ENCODE peak calls at places on chromosomes 2 and 18, in seven cellular contexts. P is effector memory CD4-positive, alpha-beta T cell; X is astrocyte; F is sigmoid colon; U is CD8-positive, alpha-beta memory T cell; D is H1; B is Peyer's patch. J is an unnamed sample.

GRCh38 chr2:113080134-113080533 is 12.4 kb downstream of the IL1F10 start:
- DNase-seq in P (peak), X (no peak), F (no peak), U (peak), D (peak), B (no peak), J (peak)

GRCh38 chr2:152062130-152063091 is 36.4 kb downstream of the CACNB4 start:
- DNase-seq in P (no peak), X (peak), F (peak), U (no peak), D (no peak), B (no peak), J (no peak)

GRCh38 chr2:40433739-40434138 is 18.2 kb downstream of the SLC8A1 start:
- DNase-seq in P (no peak), X (no peak), F (no peak), U (no peak), D (no peak), B (no peak), J (no peak)

GRCh38 chr18:22136395-22136794 is 33.0 kb upstream of the GATA6 start:
- DNase-seq in P (no peak), X (peak), F (no peak), U (no peak), D (no peak), B (no peak), J (no peak)

GRCh38 chr2:174771631-174772491 is 7.6 kb upstream of the CHRNA1 start:
- DNase-seq in P (no peak), X (peak), F (peak), U (no peak), D (peak), B (peak), J (peak)

GRCh38 chr18:58135806-58136331 is 91.8 kb downstream of the NEDD4L start:
- DNase-seq in P (no peak), X (peak), F (no peak), U (peak), D (peak), B (no peak), J (peak)

GRCh38 chr2:130352229-130352628 is 3.6 kb upstream of the PTPN18 start:
- DNase-seq in P (no peak), X (no peak), F (no peak), U (no peak), D (peak), B (no peak), J (no peak)

GRCh38 chr18:26483633-26484032 is 64.7 kb downstream of the KCTD1 start:
- DNase-seq in P (no peak), X (no peak), F (no peak), U (no peak), D (no peak), B (no peak), J (no peak)

GRCh38 chr2:178666458-178666857 is 140.8 kb downstream of the TTN start:
- DNase-seq in P (no peak), X (no peak), F (no peak), U (no peak), D (no peak), B (no peak), J (no peak)

GRCh38 chr2:216142540-216142939 is 33.4 kb downstream of the XRCC5 start:
- DNase-seq in P (no peak), X (peak), F (no peak), U (no peak), D (no peak), B (no peak), J (no peak)

GRCh38 chr2:218536804-218537494 is 31.2 kb downstream of the USP37 start:
- DNase-seq in P (no peak), X (no peak), F (no peak), U (no peak), D (no peak), B (no peak), J (no peak)

GRCh38 chr18:44286049-44286448 is 394.6 kb upstream of the SETBP1 start:
- DNase-seq in P (no peak), X (no peak), F (no peak), U (no peak), D (no peak), B (no peak), J (no peak)

GRCh38 chr2:65075605-65076344 is 19.6 kb downstream of the CEP68 start:
- DNase-seq in P (no peak), X (no peak), F (no peak), U (no peak), D (peak), B (no peak), J (no peak)

GRCh38 chr2:45862843-45863242 is 211.4 kb downstream of the PRKCE start:
- DNase-seq in P (no peak), X (no peak), F (no peak), U (no peak), D (no peak), B (no peak), J (no peak)

GRCh38 chr2:151927501-151928221 is 99.4 kb upstream of the ARL5A start:
- DNase-seq in P (no peak), X (no peak), F (no peak), U (no peak), D (no peak), B (no peak), J (no peak)

GRCh38 chr2:117835990-117836760 is 21.7 kb downstream of the DDX18 start:
- DNase-seq in P (peak), X (peak), F (peak), U (peak), D (peak), B (peak), J (peak)

GRCh38 chr18:80022613-80023012 is 11.6 kb upstream of the RBFA start:
- DNase-seq in P (no peak), X (peak), F (no peak), U (no peak), D (no peak), B (no peak), J (no peak)

GRCh38 chr2:1791670-1792069 is 47.4 kb upstream of the PXDN start:
- DNase-seq in P (no peak), X (no peak), F (no peak), U (no peak), D (no peak), B (no peak), J (no peak)

GRCh38 chr2:196534533-196534932 is 105.0 kb upstream of the CCDC150 start:
- DNase-seq in P (no peak), X (no peak), F (no peak), U (no peak), D (no peak), B (no peak), J (no peak)

GRCh38 chr2:121233486-121234110 is 51.4 kb downstream of the TFCP2L1 start:
- DNase-seq in P (no peak), X (no peak), F (no peak), U (no peak), D (no peak), B (peak), J (no peak)

GRCh38 chr2:72892506-72893173 is 5.4 kb downstream of the SPR start:
- DNase-seq in P (no peak), X (peak), F (peak), U (peak), D (peak), B (peak), J (no peak)

GRCh38 chr2:43273477-43273876 is 47.1 kb upstream of the ZFP36L2 start:
- DNase-seq in P (no peak), X (peak), F (no peak), U (no peak), D (no peak), B (no peak), J (no peak)

GRCh38 chr2:181146171-181146570 is 165.8 kb downstream of the UBE2E3 start:
- DNase-seq in P (no peak), X (no peak), F (no peak), U (no peak), D (no peak), B (no peak), J (no peak)

GRCh38 chr2:233422050-233422639 is 67.9 kb downstream of the DGKD start:
- DNase-seq in P (peak), X (no peak), F (no peak), U (peak), D (peak), B (peak), J (peak)

GRCh38 chr2:165593081-165593480 is 123.6 kb downstream of the CSRNP3 start:
- DNase-seq in P (no peak), X (no peak), F (no peak), U (no peak), D (no peak), B (no peak), J (no peak)

GRCh38 chr2:186569906-186570305 is 19.9 kb upstream of the ITGAV start:
- DNase-seq in P (no peak), X (peak), F (no peak), U (no peak), D (no peak), B (no peak), J (no peak)

GRCh38 chr2:224359569-224359968 is 42.3 kb downstream of the FAM124B start:
- DNase-seq in P (no peak), X (no peak), F (no peak), U (no peak), D (peak), B (no peak), J (no peak)

GRCh38 chr2:171139860-171140259 is 20.8 kb downstream of the TLK1 start:
- DNase-seq in P (no peak), X (no peak), F (no peak), U (no peak), D (no peak), B (no peak), J (no peak)

GRCh38 chr2:3738454-3738853 is 35.1 kb downstream of the DCDC2C start:
- DNase-seq in P (no peak), X (no peak), F (no peak), U (no peak), D (no peak), B (no peak), J (no peak)

GRCh38 chr2:96427917-96428316 is 77.2 kb downstream of the NEURL3 start:
- DNase-seq in P (no peak), X (peak), F (no peak), U (no peak), D (no peak), B (no peak), J (no peak)

GRCh38 chr2:71714601-71715240 is 261.4 kb downstream of the DYSF start:
- DNase-seq in P (no peak), X (no peak), F (peak), U (no peak), D (no peak), B (no peak), J (no peak)

GRCh38 chr2:27095745-27096651 is 9.4 kb downstream of the KHK start:
- DNase-seq in P (no peak), X (no peak), F (no peak), U (no peak), D (peak), B (no peak), J (no peak)

GRCh38 chr2:73176881-73177644 is 25.3 kb upstream of the NOTO start:
- DNase-seq in P (peak), X (peak), F (peak), U (peak), D (peak), B (peak), J (peak)

GRCh38 chr2:62187246-62187645 is 8.7 kb upstream of the B3GNT2 start:
- DNase-seq in P (no peak), X (no peak), F (no peak), U (no peak), D (no peak), B (no peak), J (no peak)

GRCh38 chr2:240997856-240998705 is at the start of gene SNED1:
- DNase-seq in P (no peak), X (peak), F (peak), U (peak), D (peak), B (peak), J (peak)

GRCh38 chr2:46847726-46848421 is 67.7 kb downstream of the MCFD2 start:
- DNase-seq in P (no peak), X (peak), F (peak), U (no peak), D (no peak), B (no peak), J (no peak)

GRCh38 chr2:205060269-205060668 is 515.0 kb downstream of the PARD3B start:
- DNase-seq in P (no peak), X (peak), F (no peak), U (no peak), D (no peak), B (no peak), J (no peak)

GRCh38 chr18:25281522-25281921 is 70.4 kb downstream of the ZNF521 start:
- DNase-seq in P (no peak), X (no peak), F (no peak), U (no peak), D (no peak), B (no peak), J (no peak)

GRCh38 chr18:25284278-25284677 is 67.7 kb downstream of the ZNF521 start:
- DNase-seq in P (no peak), X (no peak), F (no peak), U (no peak), D (no peak), B (no peak), J (no peak)

GRCh38 chr18:25283769-25284168 is 68.2 kb downstream of the ZNF521 start:
- DNase-seq in P (no peak), X (no peak), F (no peak), U (no peak), D (no peak), B (no peak), J (no peak)

GRCh38 chr18:25282282-25282681 is 69.7 kb downstream of the ZNF521 start:
- DNase-seq in P (no peak), X (no peak), F (peak), U (no peak), D (no peak), B (no peak), J (no peak)

GRCh38 chr18:25282922-25283703 is 68.9 kb downstream of the ZNF521 start:
- DNase-seq in P (no peak), X (no peak), F (no peak), U (no peak), D (no peak), B (no peak), J (no peak)
- H3K27ac ChIP-seq in P (no peak), X (no peak), F (no peak), U (no peak), D (no peak), B (no peak), J (no peak)

GRCh38 chr2:48249093-48249492 is 280.9 kb upstream of the STON1 start:
- DNase-seq in P (no peak), X (peak), F (no peak), U (no peak), D (no peak), B (no peak), J (no peak)
- H3K4me3 ChIP-seq in P (no peak), X (peak), F (no peak), U (no peak), D (no peak), B (no peak), J (no peak)

GRCh38 chr2:100291152-100291970 is 30.9 kb downstream of the LONRF2 start:
- DNase-seq in P (peak), X (peak), F (peak), U (peak), D (no peak), B (no peak), J (peak)

GRCh38 chr2:100294162-100294497 is 28.2 kb downstream of the LONRF2 start:
- DNase-seq in P (no peak), X (no peak), F (no peak), U (no peak), D (no peak), B (no peak), J (no peak)

GRCh38 chr2:100292022-100292580 is 30.2 kb downstream of the LONRF2 start:
- DNase-seq in P (peak), X (peak), F (peak), U (peak), D (no peak), B (no peak), J (peak)

GRCh38 chr2:100290718-100291151 is 31.6 kb downstream of the LONRF2 start:
- DNase-seq in P (no peak), X (no peak), F (no peak), U (no peak), D (no peak), B (no peak), J (no peak)

DNA sequence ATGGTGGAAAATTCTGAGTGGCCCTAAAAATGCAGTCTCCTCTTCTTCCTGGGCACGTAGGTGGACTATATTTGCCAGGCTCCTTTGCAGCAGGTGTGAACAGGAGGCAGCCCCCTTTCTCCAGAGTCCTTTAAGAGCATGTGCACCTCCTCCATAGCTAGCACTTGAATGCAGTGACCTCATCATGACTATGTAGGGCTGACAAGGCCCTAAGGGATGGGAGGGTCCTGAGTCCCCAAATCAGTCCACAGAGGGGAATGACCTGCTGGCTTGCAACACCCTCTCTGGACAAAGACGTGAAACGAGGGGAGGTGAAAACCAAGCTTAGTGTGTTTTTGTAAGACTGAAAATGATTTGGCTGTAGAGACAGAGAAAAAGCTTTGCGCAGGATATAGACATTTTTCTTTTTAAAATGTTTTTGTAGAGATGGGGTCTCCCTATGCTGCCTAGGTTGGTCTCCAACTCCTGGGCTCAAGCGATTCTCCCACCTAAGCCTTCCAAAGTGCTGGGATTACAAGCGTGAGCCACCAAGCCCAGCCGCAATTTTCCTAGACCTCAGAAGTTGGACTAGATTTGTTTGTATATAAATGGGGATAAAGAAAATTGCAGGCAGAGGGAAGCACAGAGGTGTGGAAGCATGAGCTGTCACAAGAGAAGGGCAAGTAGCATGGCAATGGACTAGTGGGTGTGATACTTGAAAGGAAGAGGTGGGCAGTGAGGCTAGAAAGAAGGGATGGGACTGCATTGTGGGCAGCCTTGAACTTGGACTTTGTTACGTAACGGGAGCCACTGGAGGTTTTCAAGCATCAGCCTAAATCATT is 28.8 kb downstream of the LONRF2 start:
- DNase-seq in P (no peak), X (no peak), F (no peak), U (no peak), D (no peak), B (no peak), J (no peak)
- H3K27ac ChIP-seq in P (no peak), X (no peak), F (peak), U (no peak), D (no peak), B (no peak), J (no peak)

DNA sequence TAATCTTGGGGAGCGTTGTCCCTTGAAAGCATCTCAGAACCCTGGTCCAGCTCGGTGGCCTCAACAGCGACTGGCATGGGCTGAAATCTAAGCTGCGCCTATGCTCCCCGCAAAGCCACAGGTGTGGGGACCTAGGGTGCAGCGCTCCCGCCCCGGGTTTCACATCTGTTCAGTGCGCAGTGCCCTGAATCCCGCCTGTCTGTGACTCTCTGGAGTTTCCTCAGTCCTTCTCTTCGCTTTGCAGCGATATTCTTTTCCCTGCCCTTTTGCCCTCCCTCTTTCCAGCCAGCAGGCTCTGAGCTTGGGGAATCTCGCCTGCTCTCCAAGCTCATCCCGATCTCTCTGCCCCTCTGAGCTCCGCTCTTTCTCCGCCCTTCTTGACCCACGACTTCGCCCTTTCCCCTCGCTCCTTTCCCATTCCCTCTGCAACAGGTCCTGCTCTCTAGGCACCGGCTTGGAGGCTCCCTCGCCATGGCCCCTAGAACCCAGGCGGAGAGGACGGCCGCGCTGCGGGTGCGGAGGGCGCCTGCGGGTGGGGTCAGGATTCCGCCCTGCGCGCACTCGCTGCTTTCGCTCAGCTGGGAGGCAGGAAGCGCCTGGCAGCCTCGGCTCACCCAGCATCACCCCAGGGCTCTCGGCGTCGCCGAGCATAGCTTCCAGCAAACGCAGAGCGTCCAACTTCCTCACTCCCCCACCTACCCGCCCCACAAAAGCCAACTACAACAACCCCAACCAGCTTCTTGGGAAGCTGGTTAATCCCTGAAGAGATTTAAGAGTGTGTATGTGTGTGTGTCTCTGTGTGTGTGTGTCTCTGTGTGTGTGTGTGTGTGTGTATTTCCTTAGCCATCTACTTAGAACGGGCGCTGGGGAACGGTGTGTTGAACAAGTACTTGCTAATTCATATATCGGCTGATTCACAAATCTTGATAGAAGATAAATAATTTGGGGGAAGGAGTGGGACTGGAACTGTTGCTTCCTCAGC is 1.1 kb downstream of the GRP start:
- DNase-seq in P (no peak), X (no peak), F (no peak), U (no peak), D (peak), B (no peak), J (no peak)
- H3K4me3 ChIP-seq in P (no peak), X (no peak), F (no peak), U (no peak), D (peak), B (no peak), J (no peak)

DNA sequence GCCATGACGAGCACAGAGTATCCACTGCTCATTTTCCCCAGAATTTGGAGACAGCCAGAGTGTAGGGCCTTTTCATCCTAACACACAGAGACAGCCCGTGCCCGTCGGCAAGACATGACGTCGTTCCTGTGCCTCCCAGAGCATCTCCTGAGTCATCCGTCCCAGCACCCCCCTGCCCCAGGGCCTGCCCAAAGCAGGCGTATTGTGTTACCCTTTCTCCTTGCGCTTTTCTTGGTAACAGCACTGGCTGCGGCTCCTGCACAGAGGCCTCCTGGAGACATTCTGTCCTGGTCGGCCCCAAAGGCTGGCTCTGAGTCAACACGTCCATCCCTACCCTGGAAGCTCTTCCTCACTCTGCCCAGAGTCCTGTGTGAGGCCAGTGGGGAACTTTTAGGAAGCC is 217.1 kb downstream of the KLHL29 start:
- DNase-seq in P (no peak), X (peak), F (peak), U (no peak), D (no peak), B (peak), J (no peak)
- H3K27ac ChIP-seq in P (no peak), X (peak), F (peak), U (no peak), D (no peak), B (no peak), J (no peak)